ENCODE peak calls at places on chromosomes 11 and 22, in five cellular contexts. W is neural crest cell, Z is endodermal cell, I is SK-N-MC, J is H7. M is an unnamed sample.

GRCh38 chr11:70225629-70226582 is 22.8 kb downstream of the FADD start:
- DNase-seq in W (no peak), Z (no peak), I (no peak), J (no peak), M (no peak)

GRCh38 chr22:23216331-23217170 is 36.2 kb downstream of the BCR start:
- DNase-seq in W (no peak), Z (no peak), I (no peak), J (no peak), M (no peak)

GRCh38 chr11:65448418-65449196 is 26.0 kb downstream of the NEAT1 start:
- DNase-seq in W (no peak), Z (peak), I (no peak), J (peak), M (peak)

GRCh38 chr11:46947399-46948077 is 11.0 kb downstream of the CSTPP1 start:
- DNase-seq in W (no peak), Z (no peak), I (no peak), J (peak), M (no peak)

GRCh38 chr11:100735949-100736675 is 49.0 kb downstream of the ARHGAP42 start:
- DNase-seq in W (no peak), Z (peak), I (no peak), J (no peak), M (no peak)

GRCh38 chr11:110251837-110252236 is 44.6 kb downstream of the RDX start:
- DNase-seq in W (no peak), Z (no peak), I (no peak), J (no peak), M (peak)

GRCh38 chr11:32428665-32429293 is 6.6 kb downstream of the WT1 start:
- DNase-seq in W (no peak), Z (no peak), I (no peak), J (peak), M (no peak)

GRCh38 chr22:23784215-23784732 is 2.5 kb upstream of the SMARCB1 start:
- DNase-seq in W (no peak), Z (no peak), I (no peak), J (no peak), M (peak)

GRCh38 chr11:14124886-14125285 is 162.4 kb downstream of the SPON1 start:
- DNase-seq in W (no peak), Z (no peak), I (no peak), J (no peak), M (no peak)

GRCh38 chr22:28923826-28924732 is 40.7 kb downstream of the ZNRF3 start:
- DNase-seq in W (peak), Z (no peak), I (no peak), J (peak), M (no peak)

GRCh38 chr11:110196241-110196754 is 100.1 kb downstream of the RDX start:
- DNase-seq in W (no peak), Z (peak), I (no peak), J (no peak), M (no peak)

GRCh38 chr11:68043349-68044144 is 4.7 kb downstream of the TCIRG1 start:
- DNase-seq in W (no peak), Z (no peak), I (no peak), J (peak), M (no peak)

GRCh38 chr11:11313426-11313825 is 39.6 kb downstream of the CSNK2A3 start:
- DNase-seq in W (no peak), Z (no peak), I (no peak), J (no peak), M (peak)

GRCh38 chr11:88535916-88536547 is 198.5 kb upstream of the CTSC start:
- DNase-seq in W (no peak), Z (no peak), I (no peak), J (no peak), M (peak)

GRCh38 chr11:69442807-69443137 is 38.7 kb upstream of the LINC01488 start:
- DNase-seq in W (no peak), Z (peak), I (no peak), J (peak), M (peak)

GRCh38 chr22:48874956-48875355 is 952.7 kb downstream of the BRD1 start:
- DNase-seq in W (no peak), Z (peak), I (no peak), J (no peak), M (no peak)

GRCh38 chr11:18192988-18193387 is 20.4 kb downstream of the MRGPRX4 start:
- DNase-seq in W (no peak), Z (peak), I (no peak), J (peak), M (no peak)

GRCh38 chr11:35275808-35276170 is 136.8 kb downstream of the CD44 start:
- DNase-seq in W (no peak), Z (no peak), I (no peak), J (no peak), M (no peak)

GRCh38 chr22:46547883-46548244 is 10.4 kb upstream of the CELSR1 start:
- DNase-seq in W (no peak), Z (peak), I (no peak), J (no peak), M (peak)

GRCh38 chr22:30219049-30219448 is 27.5 kb downstream of the LIF start:
- DNase-seq in W (no peak), Z (no peak), I (no peak), J (no peak), M (no peak)